ENCODE peak calls at places on chromosomes 6 and 20, in ten cellular contexts. L, V, M, Q, Z, B, Y, C, X and U are unnamed samples.
A peak's percentile ranks its signal among the peaks of the same experiment; 100 is the strongest.

GRCh38 chr6:54980511-54981275 is 134.1 kb downstream of the FAM83B start:
- DNase-seq in Y (no peak), X (no peak), L (no peak), Z (no peak), C (no peak), B (no peak), M (no peak), V (no peak), Q (no peak), U (no peak)

GRCh38 chr20:1330075-1330830 is 1.3 kb upstream of the SDCBP2 start:
- DNase-seq in M (peak; percentile 66), V (no peak), Y (peak; percentile 82), Q (no peak), X (peak; percentile 93), L (no peak), C (no peak), B (peak; percentile 94), Z (no peak), U (peak; percentile 12)

GRCh38 chr6:158218467-158218866 is 50.3 kb downstream of the GTF2H5 start:
- DNase-seq in Z (no peak), C (no peak), X (no peak), M (no peak), B (no peak), Q (no peak), V (no peak), L (no peak), Y (no peak), U (no peak)

GRCh38 chr6:161439093-161439492 is 165.2 kb upstream of the AGPAT4 start:
- DNase-seq in Y (no peak), C (peak; percentile 40), M (no peak), B (peak; percentile 90), X (peak; percentile 80), Z (peak; percentile 95), Q (no peak), V (no peak), L (peak; percentile 85), U (no peak)

GRCh38 chr20:38304845-38305447 is 990 bp downstream of the BPI start:
- DNase-seq in Q (peak; percentile 82), Y (no peak), X (peak; percentile 76), B (no peak), V (peak; percentile 6), M (no peak), Z (peak; percentile 73), C (peak; percentile 4), L (peak; percentile 30), U (peak; percentile 89)

GRCh38 chr6:29665942-29666825 is 9.3 kb downstream of the MOG start:
- DNase-seq in Z (no peak), L (no peak), X (no peak), V (peak; percentile 90), M (no peak), Q (no peak), B (no peak), Y (no peak), C (no peak), U (peak; percentile 73)

GRCh38 chr6:153942361-153942760 is 96.7 kb upstream of the OPRM1 start:
- DNase-seq in Q (no peak), L (no peak), X (no peak), V (no peak), M (no peak), Z (no peak), Y (no peak), B (no peak), C (no peak), U (no peak)

GRCh38 chr6:139372326-139373153 is 1.9 kb downstream of the CITED2 start:
- DNase-seq in B (no peak), V (no peak), L (peak; percentile 43), C (no peak), Y (no peak), Z (peak; percentile 40), X (no peak), M (no peak), Q (no peak), U (no peak)

GRCh38 chr20:33303595-33303994 is 20.6 kb downstream of the BPIFB1 start:
- DNase-seq in Q (no peak), L (no peak), X (no peak), C (no peak), Y (no peak), B (no peak), Z (no peak), V (no peak), M (no peak), U (no peak)

GRCh38 chr6:126550323-126550722 is 210.4 kb downstream of the CENPW start:
- DNase-seq in M (no peak), B (no peak), X (no peak), L (no peak), Y (no peak), Z (no peak), V (no peak), Q (no peak), C (no peak), U (peak; percentile 70)

GRCh38 chr6:131083687-131084086 is 20.6 kb upstream of the EPB41L2 start:
- DNase-seq in M (no peak), Y (no peak), L (no peak), Q (no peak), Z (no peak), X (no peak), V (no peak), B (no peak), C (no peak), U (no peak)

GRCh38 chr6:89411269-89412070 is 603 bp downstream of the RRAGD start:
- DNase-seq in X (peak; percentile 88), Z (peak; percentile 84), L (no peak), B (peak; percentile 29), M (peak; percentile 23), Y (peak; percentile 51), C (no peak), Q (no peak), V (peak; percentile 85), U (peak; percentile 87)

GRCh38 chr20:33883164-33883563 is 72.0 kb downstream of the CHMP4B start:
- DNase-seq in X (no peak), B (no peak), Y (no peak), V (no peak), L (no peak), Q (no peak), C (no peak), Z (no peak), M (no peak), U (no peak)

GRCh38 chr6:167576798-167577528 is 249.7 kb upstream of the AFDN start:
- DNase-seq in B (no peak), M (no peak), C (no peak), Q (no peak), L (no peak), Z (peak; percentile 77), V (no peak), Y (no peak), X (no peak), U (peak; percentile 49)
- H3K9me3 ChIP-seq in B (no peaks in the 10 kb centered on the region), M (no peaks in the 10 kb centered on the region), C (no peaks in the 10 kb centered on the region), Q (no peaks in the 10 kb centered on the region), L (no peaks in the 10 kb centered on the region), Z (no peaks in the 10 kb centered on the region), V (no peaks in the 10 kb centered on the region), Y (no peaks in the 10 kb centered on the region), X (no peaks in the 10 kb centered on the region), U (no peaks in the 10 kb centered on the region)

GRCh38 chr6:31271641-31272357 is at the start of gene HLA-C:
- DNase-seq in L (peak; percentile 96), B (peak; percentile 95), C (peak; percentile 91), V (peak; percentile 93), Y (peak; percentile 90), Q (peak; percentile 99), M (peak; percentile 92), X (peak; percentile 91), Z (peak; percentile 3), U (peak; percentile 96)

GRCh38 chr6:31267504-31268371 is 4.2 kb downstream of the HLA-C start:
- DNase-seq in C (no peak), L (no peak), B (no peak), Q (no peak), Z (peak; percentile 25), M (peak; percentile 33), V (no peak), X (no peak), Y (no peak), U (no peak)

GRCh38 chr6:31270788-31271640 is 878 bp downstream of the HLA-C start:
- DNase-seq in V (peak; percentile 48), X (peak; percentile 77), B (peak; percentile 79), Z (no peak), Q (peak; percentile 77), L (peak; percentile 47), C (no peak), M (peak; percentile 70), Y (peak; percentile 79), U (peak; percentile 91)

GRCh38 chr6:31265926-31266325 is 6.0 kb downstream of the HLA-C start:
- DNase-seq in X (no peak), C (no peak), Z (no peak), L (no peak), Y (no peak), Q (no peak), B (no peak), M (peak; percentile 18), V (no peak), U (no peak)

DNA sequence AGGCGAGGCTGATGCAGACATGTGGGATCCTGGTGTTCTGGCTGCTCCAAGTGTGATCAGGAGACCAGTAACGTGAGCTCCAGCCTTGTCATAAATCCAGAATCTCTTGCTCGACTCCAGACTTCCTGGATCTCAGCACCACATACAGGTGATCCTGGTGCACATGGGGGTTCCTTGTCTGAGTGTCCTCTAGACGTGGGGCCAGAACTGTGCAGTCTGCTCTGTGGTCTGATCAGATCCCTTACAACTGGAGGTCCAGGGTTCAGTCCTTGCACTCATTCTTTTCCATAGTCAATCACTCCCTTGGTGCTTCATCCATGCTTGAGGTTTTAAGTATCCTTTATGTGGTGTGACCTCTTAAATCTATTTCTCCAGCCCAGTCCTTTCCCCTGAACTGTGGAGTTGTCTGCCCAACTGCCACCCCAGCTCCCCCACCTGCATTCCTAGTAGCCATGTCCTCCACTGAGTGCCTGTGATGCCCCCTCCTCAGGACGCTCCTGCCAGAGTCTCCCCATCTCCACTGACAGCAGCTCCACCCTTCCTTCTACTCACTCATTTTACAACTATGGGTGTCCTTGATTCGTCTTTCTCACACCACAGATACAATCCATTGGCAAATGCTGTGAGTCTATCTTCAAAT is 5.1 kb downstream of the HLA-C start:
- DNase-seq in Q (no peak), L (no peak), Y (no peak), B (no peak), Z (no peak), M (no peak), X (no peak), C (no peak), V (no peak), U (no peak)
- H3K9me3 ChIP-seq in Q (no peaks in the 10 kb centered on the region), L (no peaks in the 10 kb centered on the region), Y (no peaks in the 10 kb centered on the region), B (no peaks in the 10 kb centered on the region), Z (no peaks in the 10 kb centered on the region), M (no peaks in the 10 kb centered on the region), X (no peaks in the 10 kb centered on the region), C (no peaks in the 10 kb centered on the region), V (no peaks in the 10 kb centered on the region), U (peaks cover 31% of the 10 kb centered on the region)

DNA sequence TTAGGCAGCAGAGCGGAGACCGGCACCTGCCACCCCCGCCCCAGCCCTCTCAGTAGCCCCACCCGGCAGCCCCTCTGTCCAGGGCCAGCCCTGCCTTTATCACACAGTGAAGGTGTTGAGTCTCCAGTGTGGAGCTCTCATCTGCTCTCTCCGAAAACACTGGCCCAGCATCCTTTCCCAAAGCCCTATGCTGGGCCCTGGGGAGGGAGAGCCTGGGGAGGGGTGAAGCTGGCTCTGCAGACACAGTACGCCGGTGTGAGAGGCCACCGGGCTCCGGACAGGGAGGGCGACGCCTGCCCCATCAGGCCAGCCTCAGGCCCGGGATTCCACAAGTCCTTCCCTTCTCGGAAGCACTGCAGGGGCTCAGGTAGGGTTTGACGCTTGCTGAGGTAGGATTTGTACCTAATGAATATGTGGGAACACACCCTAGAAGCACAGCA is 186.9 kb downstream of the ERMARD start:
- DNase-seq in C (no peak), Y (no peak), X (no peak), B (no peak), L (no peak), Z (no peak), M (no peak), V (no peak), Q (no peak), U (no peak)
- H3K9me3 ChIP-seq in C (no peaks in the 10 kb centered on the region), Y (no peaks in the 10 kb centered on the region), X (no peaks in the 10 kb centered on the region), B (no peaks in the 10 kb centered on the region), L (no peaks in the 10 kb centered on the region), Z (no peaks in the 10 kb centered on the region), M (no peaks in the 10 kb centered on the region), V (no peaks in the 10 kb centered on the region), Q (no peaks in the 10 kb centered on the region), U (no peaks in the 10 kb centered on the region)

GRCh38 chr20:15498926-15499325 is 1074.3 kb downstream of the KIF16B start:
- DNase-seq in Q (no peak), L (no peak), X (no peak), V (no peak), Y (no peak), Z (no peak), B (no peak), C (no peak), M (no peak), U (no peak)
- H3K9me3 ChIP-seq in Q (no peaks in the 10 kb centered on the region), L (no peaks in the 10 kb centered on the region), X (no peaks in the 10 kb centered on the region), V (no peaks in the 10 kb centered on the region), Y (no peaks in the 10 kb centered on the region), Z (no peaks in the 10 kb centered on the region), B (no peaks in the 10 kb centered on the region), C (peaks cover 12% of the 10 kb centered on the region), M (no peaks in the 10 kb centered on the region), U (no peaks in the 10 kb centered on the region)